ENCODE peak calls at places on chromosomes 5 and 9, in eight cellular contexts. One of them, this sample, is unnamed.
A peak's percentile ranks its signal among the peaks of the same experiment; 100 is the strongest.

GRCh38 chr5:87302061-87302460 is 34.4 kb downstream of the RASA1 start:
- DNase-seq in hepatocyte: no peak
- DNase-seq in HuH-7.5: no peak
- DNase-seq in omental fat pad: no peak
- DNase-seq in EL: peak; percentile 43
- DNase-seq in HCEC 1CT: peak; percentile 75
- DNase-seq in spleen: no peak
- DNase-seq in T-helper 9 cell: no peak
- DNase-seq in this sample: no peak

GRCh38 chr9:129258124-129258822 is 80.2 kb upstream of the IER5L start:
- DNase-seq in hepatocyte: peak; percentile 95
- DNase-seq in HuH-7.5: peak; percentile 85
- DNase-seq in omental fat pad: peak; percentile 73
- DNase-seq in EL: peak; percentile 86
- DNase-seq in HCEC 1CT: peak; percentile 16
- DNase-seq in spleen: peak; percentile 92
- DNase-seq in T-helper 9 cell: peak; percentile 81
- DNase-seq in this sample: peak; percentile 95

GRCh38 chr9:127521919-127522304 is 70.6 kb downstream of the LRSAM1 start:
- DNase-seq in hepatocyte: no peak
- DNase-seq in HuH-7.5: no peak
- DNase-seq in omental fat pad: no peak
- DNase-seq in EL: no peak
- DNase-seq in HCEC 1CT: no peak
- DNase-seq in spleen: no peak
- DNase-seq in T-helper 9 cell: no peak
- DNase-seq in this sample: no peak

GRCh38 chr9:123614503-123615258 is 258.7 kb downstream of the CRB2 start:
- DNase-seq in hepatocyte: no peak
- DNase-seq in HuH-7.5: no peak
- DNase-seq in omental fat pad: no peak
- DNase-seq in EL: no peak
- DNase-seq in HCEC 1CT: no peak
- DNase-seq in spleen: no peak
- DNase-seq in T-helper 9 cell: no peak
- DNase-seq in this sample: no peak

GRCh38 chr5:113487411-113487778 is 858 bp downstream of the MCC start:
- DNase-seq in hepatocyte: peak; percentile 12
- DNase-seq in HuH-7.5: peak; percentile 33
- DNase-seq in omental fat pad: no peak
- DNase-seq in EL: no peak
- DNase-seq in HCEC 1CT: no peak
- DNase-seq in spleen: no peak
- DNase-seq in T-helper 9 cell: no peak
- DNase-seq in this sample: peak; percentile 23

GRCh38 chr9:131583342-131583645 is 38.0 kb downstream of the PRRT1B start:
- DNase-seq in hepatocyte: no peak
- DNase-seq in HuH-7.5: no peak
- DNase-seq in omental fat pad: no peak
- DNase-seq in EL: no peak
- DNase-seq in HCEC 1CT: no peak
- DNase-seq in spleen: no peak
- DNase-seq in T-helper 9 cell: no peak
- DNase-seq in this sample: no peak

GRCh38 chr9:129480227-129480626 is 140.7 kb downstream of the C9orf50 start:
- DNase-seq in hepatocyte: no peak
- DNase-seq in HuH-7.5: no peak
- DNase-seq in omental fat pad: no peak
- DNase-seq in EL: no peak
- DNase-seq in HCEC 1CT: no peak
- DNase-seq in spleen: no peak
- DNase-seq in T-helper 9 cell: no peak
- DNase-seq in this sample: no peak

GRCh38 chr9:130267930-130268329 is 2.4 kb downstream of the HMCN2 start:
- DNase-seq in hepatocyte: no peak
- DNase-seq in HuH-7.5: no peak
- DNase-seq in omental fat pad: no peak
- DNase-seq in EL: no peak
- DNase-seq in HCEC 1CT: no peak
- DNase-seq in spleen: no peak
- DNase-seq in T-helper 9 cell: no peak
- DNase-seq in this sample: no peak

GRCh38 chr5:142445266-142445665 is 120.4 kb upstream of the SPRY4 start:
- DNase-seq in hepatocyte: no peak
- DNase-seq in HuH-7.5: no peak
- DNase-seq in omental fat pad: no peak
- DNase-seq in EL: peak; percentile 23
- DNase-seq in HCEC 1CT: no peak
- DNase-seq in spleen: no peak
- DNase-seq in T-helper 9 cell: no peak
- DNase-seq in this sample: no peak

GRCh38 chr9:86185872-86186271 is 73.6 kb downstream of the C9orf153 start:
- DNase-seq in hepatocyte: no peak
- DNase-seq in HuH-7.5: no peak
- DNase-seq in omental fat pad: no peak
- DNase-seq in EL: peak; percentile 20
- DNase-seq in HCEC 1CT: no peak
- DNase-seq in spleen: no peak
- DNase-seq in T-helper 9 cell: no peak
- DNase-seq in this sample: no peak

GRCh38 chr9:127447416-127448111 is 3.6 kb downstream of the RPL12 start:
- DNase-seq in hepatocyte: no peak
- DNase-seq in HuH-7.5: no peak
- DNase-seq in omental fat pad: no peak
- DNase-seq in EL: peak; percentile 50
- DNase-seq in HCEC 1CT: no peak
- DNase-seq in spleen: no peak
- DNase-seq in T-helper 9 cell: no peak
- DNase-seq in this sample: no peak

GRCh38 chr5:14305045-14305444 is 161.9 kb downstream of the TRIO start:
- DNase-seq in hepatocyte: peak; percentile 48
- DNase-seq in HuH-7.5: no peak
- DNase-seq in omental fat pad: no peak
- DNase-seq in EL: peak; percentile 85
- DNase-seq in HCEC 1CT: peak; percentile 92
- DNase-seq in spleen: no peak
- DNase-seq in T-helper 9 cell: no peak
- DNase-seq in this sample: no peak

GRCh38 chr5:111234125-111234524 is 9.9 kb downstream of the CAMK4 start:
- DNase-seq in hepatocyte: no peak
- DNase-seq in HuH-7.5: no peak
- DNase-seq in omental fat pad: no peak
- DNase-seq in EL: no peak
- DNase-seq in HCEC 1CT: no peak
- DNase-seq in spleen: no peak
- DNase-seq in T-helper 9 cell: no peak
- DNase-seq in this sample: no peak

GRCh38 chr9:120891255-120891954 is 14.4 kb upstream of the PHF19 start:
- DNase-seq in hepatocyte: no peak
- DNase-seq in HuH-7.5: no peak
- DNase-seq in omental fat pad: no peak
- DNase-seq in EL: no peak
- DNase-seq in HCEC 1CT: peak; percentile 80
- DNase-seq in spleen: no peak
- DNase-seq in T-helper 9 cell: peak; percentile 32
- DNase-seq in this sample: no peak

GRCh38 chr5:170818222-170818621 is 34.7 kb downstream of the GABRP start:
- DNase-seq in hepatocyte: no peak
- DNase-seq in HuH-7.5: no peak
- DNase-seq in omental fat pad: no peak
- DNase-seq in EL: peak; percentile 31
- DNase-seq in HCEC 1CT: no peak
- DNase-seq in spleen: no peak
- DNase-seq in T-helper 9 cell: no peak
- DNase-seq in this sample: no peak

GRCh38 chr9:33329117-33329563 is 38.8 kb downstream of the NFX1 start:
- DNase-seq in hepatocyte: peak; percentile 75
- DNase-seq in HuH-7.5: no peak
- DNase-seq in omental fat pad: no peak
- DNase-seq in EL: peak; percentile 97
- DNase-seq in HCEC 1CT: peak; percentile 94
- DNase-seq in spleen: no peak
- DNase-seq in T-helper 9 cell: no peak
- DNase-seq in this sample: no peak

GRCh38 chr9:113955076-113955752 is 79.1 kb downstream of the ZNF618 start:
- DNase-seq in hepatocyte: no peak
- DNase-seq in HuH-7.5: no peak
- DNase-seq in omental fat pad: no peak
- DNase-seq in EL: peak; percentile 61
- DNase-seq in HCEC 1CT: peak; percentile 88
- DNase-seq in spleen: no peak
- DNase-seq in T-helper 9 cell: no peak
- DNase-seq in this sample: no peak

GRCh38 chr9:87874320-87874655 is 8.4 kb upstream of the SPATA31E1 start:
- DNase-seq in hepatocyte: peak; percentile 11
- DNase-seq in HuH-7.5: no peak
- DNase-seq in omental fat pad: no peak
- DNase-seq in EL: no peak
- DNase-seq in HCEC 1CT: no peak
- DNase-seq in spleen: peak; percentile 39
- DNase-seq in T-helper 9 cell: no peak
- DNase-seq in this sample: no peak

GRCh38 chr5:173554989-173555705 is 61.3 kb downstream of the BOD1 start:
- DNase-seq in hepatocyte: no peak
- DNase-seq in HuH-7.5: no peak
- DNase-seq in omental fat pad: no peak
- DNase-seq in EL: no peak
- DNase-seq in HCEC 1CT: no peak
- DNase-seq in spleen: no peak
- DNase-seq in T-helper 9 cell: no peak
- DNase-seq in this sample: no peak

GRCh38 chr5:57316798-57317327 is 143.0 kb downstream of the GPBP1 start:
- DNase-seq in hepatocyte: peak; percentile 74
- DNase-seq in HuH-7.5: no peak
- DNase-seq in omental fat pad: peak; percentile 27
- DNase-seq in EL: peak; percentile 86
- DNase-seq in HCEC 1CT: peak; percentile 93
- DNase-seq in spleen: no peak
- DNase-seq in T-helper 9 cell: no peak
- DNase-seq in this sample: peak; percentile 41

GRCh38 chr5:148147415-148147814 is 20.9 kb upstream of the SPINK14 start:
- DNase-seq in hepatocyte: peak; percentile 46
- DNase-seq in HuH-7.5: peak; percentile 23
- DNase-seq in omental fat pad: no peak
- DNase-seq in EL: no peak
- DNase-seq in HCEC 1CT: no peak
- DNase-seq in spleen: no peak
- DNase-seq in T-helper 9 cell: no peak
- DNase-seq in this sample: no peak

GRCh38 chr9:115743709-115744605 is 409.6 kb upstream of the PAPPA start:
- DNase-seq in hepatocyte: no peak
- DNase-seq in HuH-7.5: no peak
- DNase-seq in omental fat pad: no peak
- DNase-seq in EL: no peak
- DNase-seq in HCEC 1CT: no peak
- DNase-seq in spleen: no peak
- DNase-seq in T-helper 9 cell: no peak
- DNase-seq in this sample: peak; percentile 66

GRCh38 chr9:127263664-127264063 is 910 bp upstream of the GARNL3 start:
- DNase-seq in hepatocyte: no peak
- DNase-seq in HuH-7.5: no peak
- DNase-seq in omental fat pad: no peak
- DNase-seq in EL: no peak
- DNase-seq in HCEC 1CT: no peak
- DNase-seq in spleen: no peak
- DNase-seq in T-helper 9 cell: no peak
- DNase-seq in this sample: no peak

GRCh38 chr5:126884269-126884819 is 107.4 kb downstream of the LMNB1 start:
- DNase-seq in hepatocyte: peak; percentile 45
- DNase-seq in HuH-7.5: no peak
- DNase-seq in omental fat pad: no peak
- DNase-seq in EL: peak; percentile 92
- DNase-seq in HCEC 1CT: peak; percentile 92
- DNase-seq in spleen: no peak
- DNase-seq in T-helper 9 cell: no peak
- DNase-seq in this sample: no peak

This sample was measured in RPMI8226.